ENCODE peak calls at places on chromosomes 4 and X, in nine cellular contexts. Q is breast epithelium; D is SK-N-SH; I is left ventricle myocardium inferior; O is PC-3; S is transverse colon; Y is H9; Z is CD8-positive, alpha-beta T cell; F is testis. P is an unnamed sample.

GRCh38 chr4:54586343-54586953 is 71.3 kb upstream of the KIT start:
- DNase-seq in O (peak; percentile 79), F (no peak), I (no peak), Y (no peak), D (no peak), Q (no peak), Z (no peak), S (peak; percentile 33), P (no peak)

GRCh38 chrX:70969635-70970481 is 39.0 kb upstream of the SLC7A3 start:
- DNase-seq in O (no peak), I (no peak), F (no peak), Q (no peak), S (no peak), Y (peak; percentile 57), Z (no peak), D (no peak), P (no peak)

GRCh38 chr4:183098080-183098722 is 856 bp upstream of the WWC2 start:
- DNase-seq in F (peak; percentile 59), O (peak; percentile 42), D (peak; percentile 81), I (peak; percentile 65), Z (peak; percentile 1), Q (peak; percentile 60), Y (no peak), S (peak; percentile 43), P (peak; percentile 5)

GRCh38 chr4:3465698-3466671 is 2.9 kb downstream of the DOK7 start:
- DNase-seq in Q (no peak), I (peak; percentile 31), Y (peak; percentile 74), O (no peak), S (no peak), D (no peak), Z (no peak), F (peak; percentile 80), P (no peak)

GRCh38 chrX:30489323-30489722 is 88.2 kb downstream of the TASL start:
- DNase-seq in S (no peak), O (peak; percentile 39), F (peak; percentile 43), Q (no peak), Z (no peak), Y (no peak), D (no peak), I (no peak), P (no peak)

GRCh38 chr4:36310793-36311192 is 29.4 kb downstream of the DTHD1 start:
- DNase-seq in Q (no peak), Y (no peak), I (no peak), Z (no peak), D (no peak), F (peak; percentile 30), S (peak; percentile 23), O (no peak), P (no peak)

GRCh38 chr4:165714650-165715049 is 158.4 kb upstream of the TLL1 start:
- DNase-seq in O (no peak), D (no peak), Z (no peak), I (no peak), Q (no peak), Y (no peak), F (peak; percentile 49), S (no peak), P (no peak)

GRCh38 chr4:83139514-83140156 is 25.1 kb upstream of the PLAC8 start:
- DNase-seq in Q (no peak), D (no peak), I (no peak), O (no peak), F (no peak), Y (no peak), Z (no peak), S (peak; percentile 25), P (no peak)

DNA sequence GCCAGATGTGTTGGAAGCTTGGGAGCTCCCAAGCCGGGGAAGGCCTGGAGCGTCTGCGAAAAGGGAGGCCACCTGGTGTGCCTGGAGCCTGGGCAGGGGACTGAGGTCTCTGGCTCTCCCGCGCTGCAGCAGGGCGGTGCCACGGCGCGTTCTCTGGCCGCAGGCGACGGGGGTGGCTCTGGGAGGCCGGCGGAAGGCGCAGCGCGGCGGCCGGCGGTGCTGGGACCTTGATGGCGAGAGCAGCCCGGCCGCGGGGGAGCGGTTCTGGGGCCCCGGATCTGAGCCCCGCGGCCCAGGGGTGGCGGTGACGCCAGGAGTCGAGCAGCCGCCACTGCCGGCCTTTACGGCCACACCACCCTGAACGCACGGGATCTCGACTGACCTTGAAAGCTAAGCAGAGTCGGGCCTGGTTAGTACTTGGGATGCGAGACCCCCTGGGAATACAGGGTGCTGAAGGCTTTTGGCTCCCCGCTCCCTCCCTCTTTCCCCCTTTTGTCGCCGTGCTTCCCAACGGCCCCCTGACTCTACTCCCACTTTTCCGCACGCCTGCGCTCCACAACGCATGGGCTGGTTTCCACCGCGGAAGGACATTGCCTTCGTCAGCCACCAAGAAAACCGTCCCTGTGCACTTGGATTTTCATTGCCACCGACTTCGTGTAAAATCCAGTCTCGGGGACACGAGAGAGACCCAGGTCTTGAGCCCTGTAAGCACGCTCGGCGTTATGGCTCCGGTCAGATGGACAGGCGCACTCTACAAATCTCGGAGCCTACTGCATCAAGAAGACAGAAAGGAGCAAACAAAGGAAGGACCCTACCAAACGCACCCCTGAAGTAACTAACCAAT is 9.5 kb downstream of the FRG2 start:
- DNase-seq in D (peak; percentile 52), Z (no peak), I (no peak), Q (no peak), Y (peak; percentile 31), F (no peak), S (no peak), O (no peak), P (no peak)
- H3K9me3 ChIP-seq in D (no peaks in the 10 kb centered on the region), Z (no peaks in the 10 kb centered on the region), I (peaks cover 8% of the 10 kb centered on the region), Q (no peaks in the 10 kb centered on the region), Y (peaks cover 32% of the 10 kb centered on the region), F (no peaks in the 10 kb centered on the region), S (no peaks in the 10 kb centered on the region), O (no peaks in the 10 kb centered on the region), P (no peaks in the 10 kb centered on the region)

GRCh38 chr4:24968992-24969391 is 56.1 kb upstream of the CCDC149 start:
- DNase-seq in Z (no peak), Y (no peak), F (no peak), D (no peak), S (no peak), O (no peak), Q (no peak), I (no peak), P (no peak)

GRCh38 chr4:24967346-24967745 is 54.5 kb upstream of the CCDC149 start:
- DNase-seq in Y (peak; percentile 4), D (no peak), F (no peak), Z (no peak), S (no peak), Q (no peak), O (no peak), I (no peak), P (no peak)

GRCh38 chr4:24965627-24966026 is 52.8 kb upstream of the CCDC149 start:
- DNase-seq in Y (peak; percentile 24), I (no peak), F (peak; percentile 23), Z (no peak), D (no peak), Q (no peak), O (no peak), S (no peak), P (no peak)

GRCh38 chr4:24963277-24963676 is 50.4 kb upstream of the CCDC149 start:
- DNase-seq in S (no peak), Q (no peak), D (no peak), Z (no peak), Y (peak; percentile 33), O (no peak), F (no peak), I (no peak), P (no peak)

GRCh38 chr4:24966076-24966475 is 53.2 kb upstream of the CCDC149 start:
- DNase-seq in Y (peak; percentile 15), S (no peak), Z (no peak), Q (no peak), O (no peak), D (no peak), F (no peak), I (no peak), P (no peak)
- H3K9me3 ChIP-seq in Y (peaks cover 13% of the 10 kb centered on the region), S (no peaks in the 10 kb centered on the region), Z (peaks cover 6% of the 10 kb centered on the region), Q (peaks cover 21% of the 10 kb centered on the region), O (no peaks in the 10 kb centered on the region), D (no peaks in the 10 kb centered on the region), F (no peaks in the 10 kb centered on the region), I (peaks cover 6% of the 10 kb centered on the region), P (no peaks in the 10 kb centered on the region)

GRCh38 chr4:159503243-159503642 is 400.4 kb downstream of the RAPGEF2 start:
- DNase-seq in S (no peak), Z (no peak), Y (peak; percentile 36), Q (no peak), I (no peak), O (peak; percentile 3), D (no peak), F (no peak), P (no peak)

GRCh38 chr4:159497961-159498360 is 395.1 kb downstream of the RAPGEF2 start:
- DNase-seq in Z (no peak), Y (no peak), Q (no peak), F (no peak), I (no peak), D (no peak), O (no peak), S (no peak), P (no peak)

GRCh38 chr4:159495515-159496236 is 392.8 kb downstream of the RAPGEF2 start:
- DNase-seq in O (no peak), D (no peak), Q (no peak), S (no peak), I (no peak), Z (no peak), Y (no peak), F (no peak), P (no peak)

GRCh38 chr4:159496248-159496647 is 393.4 kb downstream of the RAPGEF2 start:
- DNase-seq in O (no peak), S (no peak), Y (no peak), Q (no peak), Z (no peak), D (no peak), I (no peak), F (no peak), P (no peak)

DNA sequence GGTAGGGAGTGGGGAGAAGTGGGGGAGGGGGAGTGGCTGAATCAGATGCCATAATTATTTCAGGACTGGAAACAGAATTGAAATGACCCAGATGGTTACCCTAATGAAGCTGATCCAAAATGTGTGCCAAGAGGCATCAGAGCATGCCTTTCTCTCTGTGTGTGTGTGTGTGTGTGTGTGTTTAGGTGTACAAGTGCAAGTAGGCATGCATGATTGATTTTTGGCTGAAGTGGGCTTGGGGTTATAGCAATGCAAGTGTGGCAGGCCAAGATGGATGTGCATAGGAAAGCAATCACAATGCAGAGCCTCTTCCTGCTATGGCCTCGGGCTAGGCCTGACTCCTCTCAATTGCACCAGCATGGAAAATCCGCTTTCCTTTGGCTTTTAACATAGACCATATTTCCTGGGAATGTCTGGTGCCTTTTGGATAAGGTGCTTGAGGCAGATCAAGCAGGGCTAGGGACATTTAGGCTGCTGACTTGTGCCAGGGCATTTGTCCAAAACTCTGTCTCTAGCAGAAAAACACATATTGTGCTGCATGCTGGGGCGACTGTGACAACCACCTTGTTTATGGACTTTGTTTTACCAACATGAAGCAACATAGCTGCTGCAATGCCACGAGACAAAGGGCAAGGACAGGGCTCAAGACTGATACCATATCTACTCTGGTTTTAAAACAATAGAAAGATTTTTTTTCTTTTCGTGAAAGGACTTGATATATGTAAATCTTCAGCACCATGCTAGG is 395.7 kb downstream of the RAPGEF2 start:
- DNase-seq in F (no peak), Z (no peak), S (no peak), Y (no peak), Q (no peak), I (no peak), O (no peak), D (no peak), P (no peak)
- H3K9me3 ChIP-seq in F (no peaks in the 10 kb centered on the region), Z (no peaks in the 10 kb centered on the region), S (no peaks in the 10 kb centered on the region), Y (no peaks in the 10 kb centered on the region), Q (no peaks in the 10 kb centered on the region), I (peaks cover 2% of the 10 kb centered on the region), O (no peaks in the 10 kb centered on the region), D (no peaks in the 10 kb centered on the region), P (no peaks in the 10 kb centered on the region)

DNA sequence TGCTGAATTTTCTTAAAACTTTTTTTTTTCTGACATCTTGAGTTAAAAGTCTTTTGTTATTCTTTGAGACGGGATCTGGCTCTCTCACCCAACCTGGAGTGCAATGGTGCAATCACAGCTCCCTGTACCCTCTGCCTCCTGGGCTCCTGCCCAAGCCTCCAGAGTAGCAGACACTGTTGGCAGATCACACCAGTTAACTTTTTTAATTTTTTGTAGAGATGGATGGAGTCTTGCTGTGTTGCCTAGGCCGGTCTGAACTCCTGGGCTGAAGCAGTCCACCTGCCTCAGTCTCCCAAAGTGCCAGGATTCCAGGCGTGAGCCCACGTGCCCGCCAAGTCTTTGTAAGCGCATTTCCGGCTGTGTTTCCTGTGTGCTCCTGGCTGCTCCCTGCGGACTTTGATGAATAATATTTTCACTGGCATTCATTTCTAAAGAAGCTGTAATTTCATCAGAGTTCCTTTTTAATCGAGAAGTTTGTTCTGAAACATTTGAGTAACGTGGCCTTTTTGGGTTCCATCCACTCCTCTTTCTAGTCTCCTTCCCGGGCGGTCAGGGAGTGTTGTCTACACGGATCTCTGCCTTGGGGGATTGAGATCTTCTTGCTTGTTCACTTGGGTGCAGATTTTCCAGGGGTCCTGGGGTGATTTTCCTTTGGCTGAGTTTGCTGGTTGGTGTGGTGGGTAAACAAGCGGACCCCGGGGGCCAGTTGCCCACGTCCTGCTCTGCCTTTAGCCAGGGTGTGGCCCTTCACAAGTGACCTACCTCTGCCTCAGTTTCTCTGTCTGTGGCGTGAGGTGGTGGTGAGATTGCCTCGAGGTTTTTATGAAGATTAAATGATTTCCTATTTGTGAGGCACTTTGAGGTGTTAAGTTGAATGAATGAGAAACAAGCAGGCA is 44.4 kb downstream of the PCGF3 start:
- DNase-seq in S (no peak), F (no peak), O (no peak), Q (no peak), D (no peak), Z (no peak), Y (no peak), I (no peak), P (no peak)
- H3K9me3 ChIP-seq in S (no peaks in the 10 kb centered on the region), F (no peaks in the 10 kb centered on the region), O (no peaks in the 10 kb centered on the region), Q (no peaks in the 10 kb centered on the region), D (no peaks in the 10 kb centered on the region), Z (no peaks in the 10 kb centered on the region), Y (no peaks in the 10 kb centered on the region), I (no peaks in the 10 kb centered on the region), P (no peaks in the 10 kb centered on the region)